ENCODE peak calls at places on chromosomes 16 and 17, in ten cellular contexts. One of them, this sample, is unnamed.

GRCh38 chr17:2180768-2181167 is 122.8 kb downstream of the SMG6 start:
- DNase-seq in activated naive CD4-positive, alpha-beta T cell: no peak
- DNase-seq in right atrium auricular region: no peak
- DNase-seq in stimulated activated CD8-positive, alpha-beta memory T cell treated with anti-CD3 and anti-CD28 coated beads, Interleukin-12 subunit alpha, Interleukin-12 subunit beta, amount 100 ng/mL, for 1 hour: no peak
- DNase-seq in Caco-2: no peak
- DNase-seq in HFFc6: no peak
- DNase-seq in activated naive CD8-positive, alpha-beta T cell treated with anti-CD3 and anti-CD28 coated beads for 36 hours: no peak
- DNase-seq in EH: no peak
- DNase-seq in midbrain: no peak
- DNase-seq in activated gamma-delta T cell treated with Interleukin-2 at 50 U/mL for 16 hours: no peak
- DNase-seq in this sample: no peak

GRCh38 chr16:55386534-55387296 is 62.7 kb downstream of the IRX6 start:
- DNase-seq in activated naive CD4-positive, alpha-beta T cell: no peak
- DNase-seq in right atrium auricular region: no peak
- DNase-seq in stimulated activated CD8-positive, alpha-beta memory T cell treated with anti-CD3 and anti-CD28 coated beads, Interleukin-12 subunit alpha, Interleukin-12 subunit beta, amount 100 ng/mL, for 1 hour: no peak
- DNase-seq in Caco-2: peak
- DNase-seq in HFFc6: no peak
- DNase-seq in activated naive CD8-positive, alpha-beta T cell treated with anti-CD3 and anti-CD28 coated beads for 36 hours: no peak
- DNase-seq in EH: no peak
- DNase-seq in midbrain: no peak
- DNase-seq in activated gamma-delta T cell treated with Interleukin-2 at 50 U/mL for 16 hours: no peak
- DNase-seq in this sample: no peak

GRCh38 chr17:48322060-48322459 is 108.0 kb downstream of the SKAP1 start:
- DNase-seq in activated naive CD4-positive, alpha-beta T cell: no peak
- DNase-seq in right atrium auricular region: no peak
- DNase-seq in stimulated activated CD8-positive, alpha-beta memory T cell treated with anti-CD3 and anti-CD28 coated beads, Interleukin-12 subunit alpha, Interleukin-12 subunit beta, amount 100 ng/mL, for 1 hour: no peak
- DNase-seq in Caco-2: no peak
- DNase-seq in HFFc6: peak
- DNase-seq in activated naive CD8-positive, alpha-beta T cell treated with anti-CD3 and anti-CD28 coated beads for 36 hours: no peak
- DNase-seq in EH: peak
- DNase-seq in midbrain: no peak
- DNase-seq in activated gamma-delta T cell treated with Interleukin-2 at 50 U/mL for 16 hours: no peak
- DNase-seq in this sample: no peak

GRCh38 chr16:84874004-84874435 is 54.2 kb downstream of the CRISPLD2 start:
- DNase-seq in activated naive CD4-positive, alpha-beta T cell: no peak
- DNase-seq in right atrium auricular region: no peak
- DNase-seq in stimulated activated CD8-positive, alpha-beta memory T cell treated with anti-CD3 and anti-CD28 coated beads, Interleukin-12 subunit alpha, Interleukin-12 subunit beta, amount 100 ng/mL, for 1 hour: no peak
- DNase-seq in Caco-2: no peak
- DNase-seq in HFFc6: no peak
- DNase-seq in activated naive CD8-positive, alpha-beta T cell treated with anti-CD3 and anti-CD28 coated beads for 36 hours: no peak
- DNase-seq in EH: peak
- DNase-seq in midbrain: no peak
- DNase-seq in activated gamma-delta T cell treated with Interleukin-2 at 50 U/mL for 16 hours: no peak
- DNase-seq in this sample: no peak

GRCh38 chr16:56355221-56355620 is 70.1 kb downstream of the AMFR start:
- DNase-seq in activated naive CD4-positive, alpha-beta T cell: no peak
- DNase-seq in right atrium auricular region: peak
- DNase-seq in stimulated activated CD8-positive, alpha-beta memory T cell treated with anti-CD3 and anti-CD28 coated beads, Interleukin-12 subunit alpha, Interleukin-12 subunit beta, amount 100 ng/mL, for 1 hour: no peak
- DNase-seq in Caco-2: no peak
- DNase-seq in HFFc6: no peak
- DNase-seq in activated naive CD8-positive, alpha-beta T cell treated with anti-CD3 and anti-CD28 coated beads for 36 hours: no peak
- DNase-seq in EH: no peak
- DNase-seq in midbrain: no peak
- DNase-seq in activated gamma-delta T cell treated with Interleukin-2 at 50 U/mL for 16 hours: peak
- DNase-seq in this sample: no peak

GRCh38 chr17:73365934-73366623 is 54.3 kb upstream of the CDC42EP4 start:
- DNase-seq in activated naive CD4-positive, alpha-beta T cell: no peak
- DNase-seq in right atrium auricular region: peak
- DNase-seq in stimulated activated CD8-positive, alpha-beta memory T cell treated with anti-CD3 and anti-CD28 coated beads, Interleukin-12 subunit alpha, Interleukin-12 subunit beta, amount 100 ng/mL, for 1 hour: no peak
- DNase-seq in Caco-2: no peak
- DNase-seq in HFFc6: no peak
- DNase-seq in activated naive CD8-positive, alpha-beta T cell treated with anti-CD3 and anti-CD28 coated beads for 36 hours: no peak
- DNase-seq in EH: no peak
- DNase-seq in midbrain: peak
- DNase-seq in activated gamma-delta T cell treated with Interleukin-2 at 50 U/mL for 16 hours: no peak
- DNase-seq in this sample: peak

GRCh38 chr16:85996843-85997242 is 97.9 kb downstream of the IRF8 start:
- DNase-seq in activated naive CD4-positive, alpha-beta T cell: no peak
- DNase-seq in right atrium auricular region: no peak
- DNase-seq in stimulated activated CD8-positive, alpha-beta memory T cell treated with anti-CD3 and anti-CD28 coated beads, Interleukin-12 subunit alpha, Interleukin-12 subunit beta, amount 100 ng/mL, for 1 hour: no peak
- DNase-seq in Caco-2: no peak
- DNase-seq in HFFc6: no peak
- DNase-seq in activated naive CD8-positive, alpha-beta T cell treated with anti-CD3 and anti-CD28 coated beads for 36 hours: no peak
- DNase-seq in EH: no peak
- DNase-seq in midbrain: no peak
- DNase-seq in activated gamma-delta T cell treated with Interleukin-2 at 50 U/mL for 16 hours: no peak
- DNase-seq in this sample: no peak

GRCh38 chr17:40325156-40326013 is 16.4 kb downstream of the RARA start:
- DNase-seq in activated naive CD4-positive, alpha-beta T cell: no peak
- DNase-seq in right atrium auricular region: no peak
- DNase-seq in stimulated activated CD8-positive, alpha-beta memory T cell treated with anti-CD3 and anti-CD28 coated beads, Interleukin-12 subunit alpha, Interleukin-12 subunit beta, amount 100 ng/mL, for 1 hour: no peak
- DNase-seq in Caco-2: no peak
- DNase-seq in HFFc6: no peak
- DNase-seq in activated naive CD8-positive, alpha-beta T cell treated with anti-CD3 and anti-CD28 coated beads for 36 hours: peak
- DNase-seq in EH: no peak
- DNase-seq in midbrain: no peak
- DNase-seq in activated gamma-delta T cell treated with Interleukin-2 at 50 U/mL for 16 hours: no peak
- DNase-seq in this sample: no peak

GRCh38 chr17:77555741-77556291 is 402.7 kb upstream of the TNRC6C start:
- DNase-seq in activated naive CD4-positive, alpha-beta T cell: no peak
- DNase-seq in right atrium auricular region: no peak
- DNase-seq in stimulated activated CD8-positive, alpha-beta memory T cell treated with anti-CD3 and anti-CD28 coated beads, Interleukin-12 subunit alpha, Interleukin-12 subunit beta, amount 100 ng/mL, for 1 hour: no peak
- DNase-seq in Caco-2: no peak
- DNase-seq in HFFc6: no peak
- DNase-seq in activated naive CD8-positive, alpha-beta T cell treated with anti-CD3 and anti-CD28 coated beads for 36 hours: no peak
- DNase-seq in EH: no peak
- DNase-seq in midbrain: peak
- DNase-seq in activated gamma-delta T cell treated with Interleukin-2 at 50 U/mL for 16 hours: no peak
- DNase-seq in this sample: no peak

GRCh38 chr16:17351471-17352045 is 119.2 kb downstream of the XYLT1 start:
- DNase-seq in activated naive CD4-positive, alpha-beta T cell: no peak
- DNase-seq in right atrium auricular region: no peak
- DNase-seq in stimulated activated CD8-positive, alpha-beta memory T cell treated with anti-CD3 and anti-CD28 coated beads, Interleukin-12 subunit alpha, Interleukin-12 subunit beta, amount 100 ng/mL, for 1 hour: no peak
- DNase-seq in Caco-2: no peak
- DNase-seq in HFFc6: no peak
- DNase-seq in activated naive CD8-positive, alpha-beta T cell treated with anti-CD3 and anti-CD28 coated beads for 36 hours: no peak
- DNase-seq in EH: no peak
- DNase-seq in midbrain: no peak
- DNase-seq in activated gamma-delta T cell treated with Interleukin-2 at 50 U/mL for 16 hours: no peak
- DNase-seq in this sample: no peak

GRCh38 chr17:63772801-63773271 is 561 bp downstream of the CCDC47 start:
- DNase-seq in activated naive CD4-positive, alpha-beta T cell: no peak
- DNase-seq in right atrium auricular region: no peak
- DNase-seq in stimulated activated CD8-positive, alpha-beta memory T cell treated with anti-CD3 and anti-CD28 coated beads, Interleukin-12 subunit alpha, Interleukin-12 subunit beta, amount 100 ng/mL, for 1 hour: no peak
- DNase-seq in Caco-2: no peak
- DNase-seq in HFFc6: peak
- DNase-seq in activated naive CD8-positive, alpha-beta T cell treated with anti-CD3 and anti-CD28 coated beads for 36 hours: no peak
- DNase-seq in EH: peak
- DNase-seq in midbrain: no peak
- DNase-seq in activated gamma-delta T cell treated with Interleukin-2 at 50 U/mL for 16 hours: no peak
- DNase-seq in this sample: no peak

GRCh38 chr17:77320046-77320445 is 179.3 kb downstream of the SEC14L1 start:
- DNase-seq in activated naive CD4-positive, alpha-beta T cell: no peak
- DNase-seq in right atrium auricular region: no peak
- DNase-seq in stimulated activated CD8-positive, alpha-beta memory T cell treated with anti-CD3 and anti-CD28 coated beads, Interleukin-12 subunit alpha, Interleukin-12 subunit beta, amount 100 ng/mL, for 1 hour: no peak
- DNase-seq in Caco-2: no peak
- DNase-seq in HFFc6: peak
- DNase-seq in activated naive CD8-positive, alpha-beta T cell treated with anti-CD3 and anti-CD28 coated beads for 36 hours: no peak
- DNase-seq in EH: peak
- DNase-seq in midbrain: no peak
- DNase-seq in activated gamma-delta T cell treated with Interleukin-2 at 50 U/mL for 16 hours: no peak
- DNase-seq in this sample: peak

GRCh38 chr17:42997390-42997983 is 732 bp upstream of the RPL27 start:
- DNase-seq in activated naive CD4-positive, alpha-beta T cell: no peak
- DNase-seq in right atrium auricular region: no peak
- DNase-seq in stimulated activated CD8-positive, alpha-beta memory T cell treated with anti-CD3 and anti-CD28 coated beads, Interleukin-12 subunit alpha, Interleukin-12 subunit beta, amount 100 ng/mL, for 1 hour: no peak
- DNase-seq in Caco-2: no peak
- DNase-seq in HFFc6: no peak
- DNase-seq in activated naive CD8-positive, alpha-beta T cell treated with anti-CD3 and anti-CD28 coated beads for 36 hours: no peak
- DNase-seq in EH: no peak
- DNase-seq in midbrain: no peak
- DNase-seq in activated gamma-delta T cell treated with Interleukin-2 at 50 U/mL for 16 hours: no peak
- DNase-seq in this sample: peak

GRCh38 chr17:17681744-17682292 is 560 bp downstream of the RAI1 start:
- DNase-seq in activated naive CD4-positive, alpha-beta T cell: no peak
- DNase-seq in right atrium auricular region: no peak
- DNase-seq in stimulated activated CD8-positive, alpha-beta memory T cell treated with anti-CD3 and anti-CD28 coated beads, Interleukin-12 subunit alpha, Interleukin-12 subunit beta, amount 100 ng/mL, for 1 hour: no peak
- DNase-seq in Caco-2: no peak
- DNase-seq in HFFc6: no peak
- DNase-seq in activated naive CD8-positive, alpha-beta T cell treated with anti-CD3 and anti-CD28 coated beads for 36 hours: peak
- DNase-seq in EH: peak
- DNase-seq in midbrain: no peak
- DNase-seq in activated gamma-delta T cell treated with Interleukin-2 at 50 U/mL for 16 hours: peak
- DNase-seq in this sample: peak

GRCh38 chr16:24075929-24076716 is 180.0 kb upstream of the CACNG3 start:
- DNase-seq in activated naive CD4-positive, alpha-beta T cell: no peak
- DNase-seq in right atrium auricular region: peak
- DNase-seq in stimulated activated CD8-positive, alpha-beta memory T cell treated with anti-CD3 and anti-CD28 coated beads, Interleukin-12 subunit alpha, Interleukin-12 subunit beta, amount 100 ng/mL, for 1 hour: no peak
- DNase-seq in Caco-2: no peak
- DNase-seq in HFFc6: no peak
- DNase-seq in activated naive CD8-positive, alpha-beta T cell treated with anti-CD3 and anti-CD28 coated beads for 36 hours: no peak
- DNase-seq in EH: no peak
- DNase-seq in midbrain: no peak
- DNase-seq in activated gamma-delta T cell treated with Interleukin-2 at 50 U/mL for 16 hours: no peak
- DNase-seq in this sample: peak

GRCh38 chr17:9677411-9677810 is 32.1 kb downstream of the USP43 start:
- DNase-seq in activated naive CD4-positive, alpha-beta T cell: no peak
- DNase-seq in right atrium auricular region: no peak
- DNase-seq in stimulated activated CD8-positive, alpha-beta memory T cell treated with anti-CD3 and anti-CD28 coated beads, Interleukin-12 subunit alpha, Interleukin-12 subunit beta, amount 100 ng/mL, for 1 hour: no peak
- DNase-seq in Caco-2: no peak
- DNase-seq in HFFc6: no peak
- DNase-seq in activated naive CD8-positive, alpha-beta T cell treated with anti-CD3 and anti-CD28 coated beads for 36 hours: no peak
- DNase-seq in EH: no peak
- DNase-seq in midbrain: no peak
- DNase-seq in activated gamma-delta T cell treated with Interleukin-2 at 50 U/mL for 16 hours: no peak
- DNase-seq in this sample: no peak

GRCh38 chr16:59205403-59205802 is 471.3 kb upstream of the GOT2 start:
- DNase-seq in activated naive CD4-positive, alpha-beta T cell: no peak
- DNase-seq in right atrium auricular region: no peak
- DNase-seq in stimulated activated CD8-positive, alpha-beta memory T cell treated with anti-CD3 and anti-CD28 coated beads, Interleukin-12 subunit alpha, Interleukin-12 subunit beta, amount 100 ng/mL, for 1 hour: no peak
- DNase-seq in Caco-2: no peak
- DNase-seq in HFFc6: no peak
- DNase-seq in activated naive CD8-positive, alpha-beta T cell treated with anti-CD3 and anti-CD28 coated beads for 36 hours: no peak
- DNase-seq in EH: no peak
- DNase-seq in midbrain: no peak
- DNase-seq in activated gamma-delta T cell treated with Interleukin-2 at 50 U/mL for 16 hours: no peak
- DNase-seq in this sample: no peak

GRCh38 chr17:58311429-58311894 is 17.1 kb downstream of the TSPOAP1 start:
- DNase-seq in activated naive CD4-positive, alpha-beta T cell: no peak
- DNase-seq in right atrium auricular region: no peak
- DNase-seq in stimulated activated CD8-positive, alpha-beta memory T cell treated with anti-CD3 and anti-CD28 coated beads, Interleukin-12 subunit alpha, Interleukin-12 subunit beta, amount 100 ng/mL, for 1 hour: no peak
- DNase-seq in Caco-2: no peak
- DNase-seq in HFFc6: no peak
- DNase-seq in activated naive CD8-positive, alpha-beta T cell treated with anti-CD3 and anti-CD28 coated beads for 36 hours: no peak
- DNase-seq in EH: no peak
- DNase-seq in midbrain: no peak
- DNase-seq in activated gamma-delta T cell treated with Interleukin-2 at 50 U/mL for 16 hours: no peak
- DNase-seq in this sample: no peak

GRCh38 chr17:57943645-57944044 is 11.6 kb downstream of the CUEDC1 start:
- DNase-seq in activated naive CD4-positive, alpha-beta T cell: no peak
- DNase-seq in right atrium auricular region: no peak
- DNase-seq in stimulated activated CD8-positive, alpha-beta memory T cell treated with anti-CD3 and anti-CD28 coated beads, Interleukin-12 subunit alpha, Interleukin-12 subunit beta, amount 100 ng/mL, for 1 hour: no peak
- DNase-seq in Caco-2: no peak
- DNase-seq in HFFc6: no peak
- DNase-seq in activated naive CD8-positive, alpha-beta T cell treated with anti-CD3 and anti-CD28 coated beads for 36 hours: no peak
- DNase-seq in EH: no peak
- DNase-seq in midbrain: no peak
- DNase-seq in activated gamma-delta T cell treated with Interleukin-2 at 50 U/mL for 16 hours: no peak
- DNase-seq in this sample: no peak

GRCh38 chr16:11835891-11836652 is 15.3 kb downstream of the RSL1D1 start:
- DNase-seq in activated naive CD4-positive, alpha-beta T cell: no peak
- DNase-seq in right atrium auricular region: no peak
- DNase-seq in stimulated activated CD8-positive, alpha-beta memory T cell treated with anti-CD3 and anti-CD28 coated beads, Interleukin-12 subunit alpha, Interleukin-12 subunit beta, amount 100 ng/mL, for 1 hour: no peak
- DNase-seq in Caco-2: no peak
- DNase-seq in HFFc6: peak
- DNase-seq in activated naive CD8-positive, alpha-beta T cell treated with anti-CD3 and anti-CD28 coated beads for 36 hours: no peak
- DNase-seq in EH: peak
- DNase-seq in midbrain: no peak
- DNase-seq in activated gamma-delta T cell treated with Interleukin-2 at 50 U/mL for 16 hours: no peak
- DNase-seq in this sample: peak

GRCh38 chr16:13471036-13471435 is 448.9 kb upstream of the ERCC4 start:
- DNase-seq in activated naive CD4-positive, alpha-beta T cell: no peak
- DNase-seq in right atrium auricular region: no peak
- DNase-seq in stimulated activated CD8-positive, alpha-beta memory T cell treated with anti-CD3 and anti-CD28 coated beads, Interleukin-12 subunit alpha, Interleukin-12 subunit beta, amount 100 ng/mL, for 1 hour: no peak
- DNase-seq in Caco-2: no peak
- DNase-seq in HFFc6: no peak
- DNase-seq in activated naive CD8-positive, alpha-beta T cell treated with anti-CD3 and anti-CD28 coated beads for 36 hours: no peak
- DNase-seq in EH: no peak
- DNase-seq in midbrain: no peak
- DNase-seq in activated gamma-delta T cell treated with Interleukin-2 at 50 U/mL for 16 hours: no peak
- DNase-seq in this sample: no peak

This sample was measured in WERI-Rb-1.